ENCODE peak calls at places on chromosome 16, in four cellular contexts. D, Y, N and V are unnamed samples.

GRCh38 chr16:30183961-30184429 is 593 bp downstream of the CORO1A start:
- DNase-seq in D (peak; percentile 89), Y (peak; percentile 58), N (no peak), V (peak; percentile 55)

GRCh38 chr16:85735225-85735722 is 15.6 kb downstream of the C16orf74 start:
- DNase-seq in D (peak; percentile 71), Y (peak; percentile 15), N (no peak), V (no peak)

GRCh38 chr16:49455991-49456745 is 82.6 kb downstream of the C16orf78 start:
- DNase-seq in D (peak; percentile 42), Y (no peak), N (no peak), V (no peak)

GRCh38 chr16:69494993-69495392 is 70.6 kb downstream of the CYB5B start:
- DNase-seq in D (peak; percentile 74), Y (no peak), N (no peak), V (no peak)

GRCh38 chr16:10828851-10829331 is 10.3 kb upstream of the TVP23A start:
- DNase-seq in D (no peak), Y (no peak), N (peak; percentile 21), V (peak; percentile 94)

GRCh38 chr16:52873997-52874500 is 178.6 kb downstream of the CHD9NB start:
- DNase-seq in D (no peak), Y (no peak), N (no peak), V (no peak)

GRCh38 chr16:28943281-28943680 is 7.5 kb upstream of the NFATC2IP start:
- DNase-seq in D (no peak), Y (no peak), N (no peak), V (no peak)

GRCh38 chr16:89320717-89321501 is 103.4 kb downstream of the ZNF778 start:
- DNase-seq in D (no peak), Y (no peak), N (no peak), V (peak; percentile 77)

GRCh38 chr16:72876221-72876620 is 171.7 kb downstream of the ZFHX3 start:
- DNase-seq in D (no peak), Y (no peak), N (peak; percentile 14), V (no peak)

GRCh38 chr16:51542856-51543510 is 391.9 kb upstream of the SALL1 start:
- DNase-seq in D (no peak), Y (no peak), N (no peak), V (no peak)

GRCh38 chr16:66899310-66899944 is 19.1 kb downstream of the PDP2 start:
- DNase-seq in D (no peak), Y (no peak), N (no peak), V (no peak)

GRCh38 chr16:84932691-84933090 is 78.6 kb downstream of the ZDHHC7 start:
- DNase-seq in D (no peak), Y (no peak), N (no peak), V (no peak)

GRCh38 chr16:88899901-88900648 is 33.6 kb upstream of the PABPN1L start:
- DNase-seq in D (no peak), Y (no peak), N (no peak), V (no peak)

GRCh38 chr16:58419241-58420012 is 27.2 kb downstream of the GINS3 start:
- DNase-seq in D (no peak), Y (no peak), N (no peak), V (no peak)

GRCh38 chr16:65538945-65539344 is 417.1 kb upstream of the CDH11 start:
- DNase-seq in D (no peak), Y (no peak), N (no peak), V (no peak)

GRCh38 chr16:85699628-85700027 is 10.9 kb upstream of the GINS2 start:
- DNase-seq in D (no peak), Y (no peak), N (peak; percentile 12), V (peak; percentile 34)

GRCh38 chr16:31461201-31461920 is 2.1 kb downstream of the ARMC5 start:
- DNase-seq in D (peak; percentile 34), Y (no peak), N (no peak), V (no peak)

GRCh38 chr16:67565470-67566100 is 3.3 kb downstream of the CTCF start:
- DNase-seq in D (peak; percentile 45), Y (no peak), N (no peak), V (no peak)

GRCh38 chr16:51500306-51500705 is 349.2 kb upstream of the SALL1 start:
- DNase-seq in D (no peak), Y (no peak), N (peak; percentile 35), V (no peak)

GRCh38 chr16:53565300-53565699 is 62.3 kb upstream of the AKTIP start:
- DNase-seq in D (no peak), Y (no peak), N (no peak), V (no peak)

GRCh38 chr16:17657037-17657436 is 186.3 kb upstream of the XYLT1 start:
- DNase-seq in D (no peak), Y (no peak), N (no peak), V (no peak)

GRCh38 chr16:11386054-11386680 is 40.9 kb downstream of the RMI2 start:
- DNase-seq in D (no peak), Y (no peak), N (no peak), V (no peak)

GRCh38 chr16:2981177-2981898 is 1.1 kb upstream of the PKMYT1 start:
- DNase-seq in D (no peak), Y (no peak), N (no peak), V (peak; percentile 30)

GRCh38 chr16:78375055-78375679 is 275.7 kb downstream of the WWOX start:
- DNase-seq in D (no peak), Y (no peak), N (no peak), V (no peak)

GRCh38 chr16:35570946-35571345 is 2111.5 kb downstream of the TP53TG3F start:
- DNase-seq in D (no peak), Y (no peak), N (no peak), V (no peak)

GRCh38 chr16:1156983-1157638 is 4.2 kb downstream of the CACNA1H start:
- DNase-seq in D (no peak), Y (no peak), N (no peak), V (peak; percentile 85)

GRCh38 chr16:2779978-2780898 is 3.2 kb upstream of the ELOB start:
- DNase-seq in D (peak; percentile 49), Y (no peak), N (no peak), V (no peak)

GRCh38 chr16:57194512-57194911 is 8.4 kb downstream of the RSPRY1 start:
- DNase-seq in D (no peak), Y (no peak), N (peak; percentile 94), V (no peak)

GRCh38 chr16:82195917-82196494 is 26.0 kb upstream of the MPHOSPH6 start:
- DNase-seq in D (no peak), Y (no peak), N (no peak), V (no peak)

GRCh38 chr16:82810077-82810476 is 183.3 kb downstream of the CDH13 start:
- DNase-seq in D (no peak), Y (no peak), N (no peak), V (no peak)

GRCh38 chr16:79079656-79080420 is 520.7 kb downstream of the MAF start:
- DNase-seq in D (no peak), Y (no peak), N (no peak), V (no peak)

GRCh38 chr16:3999890-4000325 is 116.3 kb downstream of the ADCY9 start:
- DNase-seq in D (no peak), Y (no peak), N (no peak), V (no peak)

GRCh38 chr16:5885521-5885920 is 787.9 kb upstream of the EEF2KMT start:
- DNase-seq in D (no peak), Y (no peak), N (no peak), V (no peak)

GRCh38 chr16:24035127-24035842 is 199.5 kb downstream of the PRKCB start:
- DNase-seq in D (no peak), Y (no peak), N (no peak), V (no peak)

GRCh38 chr16:1146409-1146808 is 6.5 kb upstream of the CACNA1H start:
- DNase-seq in D (no peak), Y (no peak), N (no peak), V (peak; percentile 53)